ENCODE peak calls at places on chromosome 18, in seven cellular contexts. One of them, this sample, is unnamed.
A peak's percentile ranks its signal among the peaks of the same experiment; 100 is the strongest.

GRCh38 chr18:9038277-9038871 is 64.1 kb upstream of the NDUFV2 start:
- DNase-seq in heart right ventricle: no peak
- DNase-seq in right atrium auricular region: no peak
- DNase-seq in mammary epithelial cell: peak; percentile 37
- DNase-seq in fibroblast of mammary gland: no peak
- DNase-seq in thyroid gland: no peak
- DNase-seq in PC-3: peak; percentile 65
- DNase-seq in this sample: peak; percentile 47

GRCh38 chr18:79947054-79947755 is 4.2 kb downstream of the SLC66A2 start:
- DNase-seq in right atrium auricular region: no peak
- DNase-seq in thyroid gland: peak; percentile 80
- DNase-seq in heart right ventricle: no peak
- DNase-seq in fibroblast of mammary gland: peak; percentile 19
- DNase-seq in mammary epithelial cell: peak; percentile 68
- DNase-seq in PC-3: peak; percentile 68
- DNase-seq in this sample: peak; percentile 79

GRCh38 chr18:61965306-61965705 is 72.5 kb upstream of the RNF152 start:
- DNase-seq in mammary epithelial cell: no peak
- DNase-seq in heart right ventricle: no peak
- DNase-seq in thyroid gland: no peak
- DNase-seq in fibroblast of mammary gland: peak; percentile 50
- DNase-seq in right atrium auricular region: no peak
- DNase-seq in PC-3: no peak
- DNase-seq in this sample: no peak

GRCh38 chr18:21004721-21005120 is 106.9 kb downstream of the ROCK1 start:
- DNase-seq in right atrium auricular region: no peak
- DNase-seq in thyroid gland: no peak
- DNase-seq in fibroblast of mammary gland: peak; percentile 97
- DNase-seq in mammary epithelial cell: peak; percentile 14
- DNase-seq in heart right ventricle: no peak
- DNase-seq in PC-3: no peak
- DNase-seq in this sample: peak; percentile 94

GRCh38 chr18:61183798-61184197 is 149.4 kb upstream of the CDH20 start:
- DNase-seq in thyroid gland: no peak
- DNase-seq in fibroblast of mammary gland: no peak
- DNase-seq in mammary epithelial cell: no peak
- DNase-seq in heart right ventricle: no peak
- DNase-seq in right atrium auricular region: no peak
- DNase-seq in PC-3: no peak
- DNase-seq in this sample: no peak

GRCh38 chr18:59268722-59269562 is 4.3 kb downstream of the RAX start:
- DNase-seq in heart right ventricle: peak; percentile 35
- DNase-seq in thyroid gland: peak; percentile 30
- DNase-seq in PC-3: peak; percentile 51
- DNase-seq in mammary epithelial cell: no peak
- DNase-seq in right atrium auricular region: no peak
- DNase-seq in fibroblast of mammary gland: peak; percentile 25
- DNase-seq in this sample: peak; percentile 37

GRCh38 chr18:57025525-57025924 is 121.4 kb upstream of the BOD1L2 start:
- DNase-seq in mammary epithelial cell: no peak
- DNase-seq in thyroid gland: no peak
- DNase-seq in PC-3: no peak
- DNase-seq in fibroblast of mammary gland: peak; percentile 43
- DNase-seq in heart right ventricle: no peak
- DNase-seq in right atrium auricular region: no peak
- DNase-seq in this sample: peak; percentile 14

GRCh38 chr18:51614967-51615571 is 417.6 kb upstream of the MEX3C start:
- DNase-seq in mammary epithelial cell: peak; percentile 96
- DNase-seq in right atrium auricular region: no peak
- DNase-seq in thyroid gland: peak; percentile 5
- DNase-seq in PC-3: peak; percentile 55
- DNase-seq in heart right ventricle: no peak
- DNase-seq in fibroblast of mammary gland: no peak
- DNase-seq in this sample: no peak

GRCh38 chr18:30945769-30946168 is 96.8 kb downstream of the DSC3 start:
- DNase-seq in heart right ventricle: no peak
- DNase-seq in fibroblast of mammary gland: no peak
- DNase-seq in right atrium auricular region: no peak
- DNase-seq in mammary epithelial cell: peak; percentile 16
- DNase-seq in thyroid gland: no peak
- DNase-seq in PC-3: no peak
- DNase-seq in this sample: no peak

GRCh38 chr18:59516356-59517155 is 157.5 kb upstream of the LMAN1 start:
- DNase-seq in PC-3: peak; percentile 57
- DNase-seq in right atrium auricular region: peak; percentile 79
- DNase-seq in heart right ventricle: no peak
- DNase-seq in mammary epithelial cell: peak; percentile 55
- DNase-seq in fibroblast of mammary gland: peak; percentile 80
- DNase-seq in thyroid gland: peak; percentile 80
- DNase-seq in this sample: peak; percentile 76

GRCh38 chr18:47552783-47553182 is 301.3 kb upstream of the SKOR2 start:
- DNase-seq in right atrium auricular region: no peak
- DNase-seq in PC-3: no peak
- DNase-seq in heart right ventricle: no peak
- DNase-seq in thyroid gland: no peak
- DNase-seq in mammary epithelial cell: no peak
- DNase-seq in fibroblast of mammary gland: no peak
- DNase-seq in this sample: no peak

GRCh38 chr18:52682260-52682659 is 342.3 kb downstream of the DCC start:
- DNase-seq in heart right ventricle: no peak
- DNase-seq in right atrium auricular region: no peak
- DNase-seq in thyroid gland: no peak
- DNase-seq in PC-3: no peak
- DNase-seq in mammary epithelial cell: no peak
- DNase-seq in fibroblast of mammary gland: no peak
- DNase-seq in this sample: no peak

GRCh38 chr18:31303771-31304170 is 14.2 kb upstream of the DSG1 start:
- DNase-seq in mammary epithelial cell: no peak
- DNase-seq in fibroblast of mammary gland: no peak
- DNase-seq in thyroid gland: no peak
- DNase-seq in heart right ventricle: no peak
- DNase-seq in PC-3: peak; percentile 28
- DNase-seq in right atrium auricular region: no peak
- DNase-seq in this sample: no peak

GRCh38 chr18:9177047-9177446 is 40.5 kb downstream of the ANKRD12 start:
- DNase-seq in PC-3: no peak
- DNase-seq in mammary epithelial cell: no peak
- DNase-seq in right atrium auricular region: no peak
- DNase-seq in fibroblast of mammary gland: no peak
- DNase-seq in thyroid gland: peak; percentile 73
- DNase-seq in heart right ventricle: no peak
- DNase-seq in this sample: no peak

GRCh38 chr18:9474103-9474982 is 970 bp upstream of the RALBP1 start:
- DNase-seq in mammary epithelial cell: no peak
- DNase-seq in heart right ventricle: no peak
- DNase-seq in thyroid gland: peak; percentile 2
- DNase-seq in PC-3: peak; percentile 87
- DNase-seq in right atrium auricular region: no peak
- DNase-seq in fibroblast of mammary gland: peak; percentile 77
- DNase-seq in this sample: peak; percentile 72

GRCh38 chr18:6078877-6079276 is 183.6 kb upstream of the TMEM200C start:
- DNase-seq in fibroblast of mammary gland: no peak
- DNase-seq in mammary epithelial cell: no peak
- DNase-seq in right atrium auricular region: no peak
- DNase-seq in thyroid gland: no peak
- DNase-seq in PC-3: no peak
- DNase-seq in heart right ventricle: no peak
- DNase-seq in this sample: no peak

GRCh38 chr18:31444142-31444541 is 3.4 kb upstream of the DSG3 start:
- DNase-seq in right atrium auricular region: no peak
- DNase-seq in mammary epithelial cell: no peak
- DNase-seq in fibroblast of mammary gland: no peak
- DNase-seq in thyroid gland: no peak
- DNase-seq in PC-3: no peak
- DNase-seq in heart right ventricle: no peak
- DNase-seq in this sample: no peak

GRCh38 chr18:33700513-33700976 is 122.5 kb downstream of the ASXL3 start:
- DNase-seq in thyroid gland: no peak
- DNase-seq in mammary epithelial cell: no peak
- DNase-seq in heart right ventricle: no peak
- DNase-seq in fibroblast of mammary gland: no peak
- DNase-seq in PC-3: no peak
- DNase-seq in right atrium auricular region: no peak
- DNase-seq in this sample: no peak

GRCh38 chr18:58180172-58180571 is 136.1 kb downstream of the NEDD4L start:
- DNase-seq in mammary epithelial cell: no peak
- DNase-seq in heart right ventricle: no peak
- DNase-seq in PC-3: no peak
- DNase-seq in thyroid gland: peak; percentile 65
- DNase-seq in fibroblast of mammary gland: no peak
- DNase-seq in right atrium auricular region: no peak
- DNase-seq in this sample: no peak

GRCh38 chr18:44149706-44150105 is 531.0 kb upstream of the SETBP1 start:
- DNase-seq in fibroblast of mammary gland: peak; percentile 93
- DNase-seq in mammary epithelial cell: peak; percentile 94
- DNase-seq in right atrium auricular region: no peak
- DNase-seq in PC-3: peak; percentile 60
- DNase-seq in heart right ventricle: no peak
- DNase-seq in thyroid gland: no peak
- DNase-seq in this sample: peak; percentile 88
- H3K4me3 ChIP-seq in fibroblast of mammary gland: no peak overlapping the region
- H3K4me3 ChIP-seq in mammary epithelial cell: no peak overlapping the region
- H3K4me3 ChIP-seq in right atrium auricular region: no peak overlapping the region
- H3K4me3 ChIP-seq in PC-3: no peak overlapping the region
- H3K4me3 ChIP-seq in heart right ventricle: no peak overlapping the region
- H3K4me3 ChIP-seq in thyroid gland: no peak overlapping the region
- H3K4me3 ChIP-seq in this sample: no peak overlapping the region

DNA sequence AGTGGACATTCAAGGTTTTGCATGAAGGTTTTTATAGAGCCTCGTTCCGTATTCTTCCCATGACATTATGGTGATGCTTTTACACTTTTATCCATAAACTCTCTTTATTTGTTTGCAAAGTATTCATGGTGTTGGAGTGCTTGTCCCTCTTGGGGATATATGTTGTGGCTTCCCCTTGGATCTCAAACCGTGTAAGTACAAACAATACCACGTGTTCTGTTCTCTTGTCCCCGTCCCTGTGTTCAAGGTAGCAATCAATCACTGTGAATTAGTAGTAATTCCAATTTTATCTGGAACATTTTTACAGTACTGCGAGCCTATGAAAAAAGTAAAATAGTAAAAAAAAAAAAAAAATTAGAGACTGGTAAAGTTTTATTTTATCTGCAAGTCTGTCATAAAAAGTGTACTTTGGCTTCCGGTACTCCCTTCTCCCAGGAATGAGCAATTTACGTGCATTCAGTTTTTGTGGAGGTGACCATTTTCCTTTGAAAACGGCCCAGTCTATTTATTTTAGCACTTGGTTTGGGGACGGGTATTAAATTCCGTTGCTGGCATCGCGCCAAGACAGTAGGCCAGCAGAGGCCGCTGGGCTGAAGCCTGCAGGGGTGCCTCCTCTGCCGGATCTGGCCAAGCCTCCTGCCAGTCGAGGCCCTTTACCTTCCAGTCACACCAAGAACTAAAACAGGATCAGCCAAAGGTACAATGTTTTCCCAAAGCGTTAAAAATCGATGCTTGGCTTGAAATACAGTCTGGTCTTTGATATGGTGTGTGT is 175.7 kb downstream of the SOCS6 start:
- DNase-seq in heart right ventricle: peak; percentile 73
- DNase-seq in PC-3: peak; percentile 80
- DNase-seq in mammary epithelial cell: peak; percentile 40
- DNase-seq in fibroblast of mammary gland: peak; percentile 59
- DNase-seq in right atrium auricular region: peak; percentile 81
- DNase-seq in thyroid gland: peak; percentile 77
- DNase-seq in this sample: peak; percentile 81
- H3K4me3 ChIP-seq in heart right ventricle: peak overlapping the region; percentile 37
- H3K4me3 ChIP-seq in PC-3: peak overlapping the region; percentile 55
- H3K4me3 ChIP-seq in mammary epithelial cell: peak overlapping the region; percentile 33
- H3K4me3 ChIP-seq in fibroblast of mammary gland: peak overlapping the region; percentile 33
- H3K4me3 ChIP-seq in right atrium auricular region: no peak overlapping the region
- H3K4me3 ChIP-seq in thyroid gland: no peak overlapping the region
- H3K4me3 ChIP-seq in this sample: peak overlapping the region; percentile 58

GRCh38 chr18:23171581-23172156 is 36.4 kb downstream of the CABLES1 start:
- DNase-seq in heart right ventricle: no peak
- DNase-seq in thyroid gland: no peak
- DNase-seq in fibroblast of mammary gland: no peak
- DNase-seq in PC-3: no peak
- DNase-seq in mammary epithelial cell: no peak
- DNase-seq in right atrium auricular region: no peak
- DNase-seq in this sample: no peak

GRCh38 chr18:23166863-23167531 is 31.7 kb downstream of the CABLES1 start:
- DNase-seq in heart right ventricle: no peak
- DNase-seq in mammary epithelial cell: no peak
- DNase-seq in fibroblast of mammary gland: peak; percentile 60
- DNase-seq in PC-3: no peak
- DNase-seq in right atrium auricular region: no peak
- DNase-seq in thyroid gland: no peak
- DNase-seq in this sample: no peak

GRCh38 chr18:23169683-23170082 is 34.4 kb downstream of the CABLES1 start:
- DNase-seq in fibroblast of mammary gland: no peak
- DNase-seq in right atrium auricular region: no peak
- DNase-seq in heart right ventricle: no peak
- DNase-seq in thyroid gland: no peak
- DNase-seq in PC-3: no peak
- DNase-seq in mammary epithelial cell: no peak
- DNase-seq in this sample: no peak

GRCh38 chr18:23172981-23173380 is 37.7 kb downstream of the CABLES1 start:
- DNase-seq in PC-3: no peak
- DNase-seq in thyroid gland: no peak
- DNase-seq in mammary epithelial cell: no peak
- DNase-seq in fibroblast of mammary gland: no peak
- DNase-seq in heart right ventricle: no peak
- DNase-seq in right atrium auricular region: no peak
- DNase-seq in this sample: no peak

GRCh38 chr18:23170137-23170536 is 34.9 kb downstream of the CABLES1 start:
- DNase-seq in mammary epithelial cell: no peak
- DNase-seq in PC-3: no peak
- DNase-seq in heart right ventricle: no peak
- DNase-seq in thyroid gland: no peak
- DNase-seq in fibroblast of mammary gland: no peak
- DNase-seq in right atrium auricular region: no peak
- DNase-seq in this sample: no peak
- H3K4me3 ChIP-seq in mammary epithelial cell: no peak overlapping the region
- H3K4me3 ChIP-seq in PC-3: no peak overlapping the region
- H3K4me3 ChIP-seq in heart right ventricle: no peak overlapping the region
- H3K4me3 ChIP-seq in thyroid gland: no peak overlapping the region
- H3K4me3 ChIP-seq in fibroblast of mammary gland: no peak overlapping the region
- H3K4me3 ChIP-seq in right atrium auricular region: no peak overlapping the region
- H3K4me3 ChIP-seq in this sample: no peak overlapping the region

DNA sequence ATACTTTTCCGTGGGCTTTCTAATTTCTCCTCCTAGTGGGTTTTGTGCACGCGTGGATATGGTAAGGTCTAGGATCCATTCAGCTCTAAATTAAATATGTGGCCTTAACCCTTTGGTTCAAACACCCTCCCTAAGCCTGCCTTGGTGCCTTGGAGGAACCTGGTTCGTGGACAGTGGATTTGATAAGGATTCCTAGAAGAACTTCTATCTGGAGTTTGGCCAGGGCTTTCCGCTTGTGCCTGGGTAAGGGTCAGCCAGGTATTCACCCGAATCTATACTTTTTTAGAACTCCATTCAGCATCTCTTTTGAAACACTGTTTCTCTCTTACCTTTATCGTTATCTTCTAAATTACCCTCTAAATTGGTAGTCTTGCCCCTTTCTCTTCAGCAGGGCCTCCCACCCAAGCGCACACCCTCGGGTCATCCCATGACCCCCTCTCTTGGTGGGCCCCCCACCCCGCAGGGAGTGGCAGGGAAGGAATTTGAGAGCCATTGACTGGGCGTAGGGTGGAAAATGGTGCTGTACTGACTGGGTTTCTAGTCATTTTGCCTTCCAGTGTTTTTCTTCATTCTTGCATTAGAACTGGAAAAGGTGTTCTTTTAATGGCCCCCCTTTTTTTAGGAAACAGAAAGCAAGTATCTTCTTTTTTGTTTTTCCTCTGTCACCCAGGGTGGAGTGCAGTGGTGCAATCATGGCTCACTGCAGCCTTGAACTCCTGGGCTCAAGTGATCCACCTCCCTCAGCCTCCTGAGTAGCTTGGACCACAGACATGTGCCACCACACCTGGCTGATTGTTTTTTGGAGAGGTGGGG is 1.8 kb downstream of the SOCS6 start:
- DNase-seq in right atrium auricular region: no peak
- DNase-seq in mammary epithelial cell: no peak
- DNase-seq in PC-3: no peak
- DNase-seq in thyroid gland: no peak
- DNase-seq in fibroblast of mammary gland: no peak
- DNase-seq in heart right ventricle: no peak
- DNase-seq in this sample: no peak
- H3K4me3 ChIP-seq in right atrium auricular region: peak overlapping the region; percentile 6
- H3K4me3 ChIP-seq in mammary epithelial cell: peak overlapping the region; percentile 91
- H3K4me3 ChIP-seq in PC-3: peak overlapping the region; percentile 86
- H3K4me3 ChIP-seq in thyroid gland: no peak overlapping the region
- H3K4me3 ChIP-seq in fibroblast of mammary gland: peak overlapping the region; percentile 72
- H3K4me3 ChIP-seq in heart right ventricle: peak overlapping the region; percentile 77
- H3K4me3 ChIP-seq in this sample: peak overlapping the region; percentile 51